ENCODE peak calls at places on chromosomes 12 and 14, in five cellular contexts. One of them, this sample, is unnamed.

GRCh38 chr12:83361486-83361885 is 674.8 kb downstream of the TMTC2 start:
- DNase-seq in CD8-positive, alpha-beta T cell: no peak
- DNase-seq in H4: no peak
- DNase-seq in RWPE1: no peak
- DNase-seq in myocyte: no peak
- DNase-seq in this sample: no peak

GRCh38 chr14:77612011-77612620 is 4.3 kb downstream of the SPTLC2 start:
- DNase-seq in RWPE1: no peak
- DNase-seq in myocyte: no peak
- DNase-seq in H4: no peak
- DNase-seq in CD8-positive, alpha-beta T cell: no peak
- DNase-seq in this sample: peak

GRCh38 chr12:78600541-78600940 is 264.0 kb upstream of the SYT1 start:
- DNase-seq in CD8-positive, alpha-beta T cell: no peak
- DNase-seq in H4: no peak
- DNase-seq in RWPE1: no peak
- DNase-seq in myocyte: no peak
- DNase-seq in this sample: no peak

GRCh38 chr14:24851837-24852236 is 198.1 kb downstream of the STXBP6 start:
- DNase-seq in CD8-positive, alpha-beta T cell: no peak
- DNase-seq in H4: no peak
- DNase-seq in myocyte: no peak
- DNase-seq in RWPE1: no peak
- DNase-seq in this sample: no peak

GRCh38 chr12:51036165-51036765 is 10.1 kb upstream of the SLC11A2 start:
- DNase-seq in CD8-positive, alpha-beta T cell: no peak
- DNase-seq in myocyte: no peak
- DNase-seq in H4: no peak
- DNase-seq in RWPE1: no peak
- DNase-seq in this sample: no peak

GRCh38 chr12:104680506-104680905 is 223.8 kb downstream of the CHST11 start:
- DNase-seq in H4: no peak
- DNase-seq in myocyte: peak
- DNase-seq in RWPE1: no peak
- DNase-seq in CD8-positive, alpha-beta T cell: no peak
- DNase-seq in this sample: no peak

GRCh38 chr12:49674318-49674985 is 32.8 kb downstream of the FMNL3 start:
- DNase-seq in CD8-positive, alpha-beta T cell: no peak
- DNase-seq in RWPE1: no peak
- DNase-seq in myocyte: peak
- DNase-seq in H4: no peak
- DNase-seq in this sample: no peak

GRCh38 chr14:105411017-105411941 is 8.3 kb upstream of the MTA1 start:
- DNase-seq in CD8-positive, alpha-beta T cell: no peak
- DNase-seq in H4: no peak
- DNase-seq in myocyte: peak
- DNase-seq in RWPE1: peak
- DNase-seq in this sample: peak

GRCh38 chr12:62472472-62472871 is 5.8 kb downstream of the MON2 start:
- DNase-seq in CD8-positive, alpha-beta T cell: no peak
- DNase-seq in myocyte: peak
- DNase-seq in RWPE1: no peak
- DNase-seq in H4: no peak
- DNase-seq in this sample: peak

GRCh38 chr12:94309348-94309747 is 150.3 kb downstream of the CEP83 start:
- DNase-seq in RWPE1: no peak
- DNase-seq in H4: no peak
- DNase-seq in CD8-positive, alpha-beta T cell: no peak
- DNase-seq in myocyte: no peak
- DNase-seq in this sample: no peak

GRCh38 chr12:62260733-62261683 is 804 bp downstream of the USP15 start:
- DNase-seq in CD8-positive, alpha-beta T cell: peak
- DNase-seq in myocyte: peak
- DNase-seq in H4: peak
- DNase-seq in RWPE1: peak
- DNase-seq in this sample: peak

GRCh38 chr12:4589941-4590340 is 27.9 kb downstream of the DYRK4 start:
- DNase-seq in myocyte: no peak
- DNase-seq in CD8-positive, alpha-beta T cell: no peak
- DNase-seq in H4: no peak
- DNase-seq in RWPE1: no peak
- DNase-seq in this sample: no peak

GRCh38 chr14:64708148-64709004 is 4.2 kb downstream of the PLEKHG3 start:
- DNase-seq in RWPE1: peak
- DNase-seq in H4: no peak
- DNase-seq in myocyte: no peak
- DNase-seq in CD8-positive, alpha-beta T cell: no peak
- DNase-seq in this sample: no peak

GRCh38 chr14:68596701-68597100 is 196.2 kb downstream of the ZFP36L1 start:
- DNase-seq in myocyte: peak
- DNase-seq in RWPE1: no peak
- DNase-seq in CD8-positive, alpha-beta T cell: no peak
- DNase-seq in H4: no peak
- DNase-seq in this sample: no peak

GRCh38 chr12:2559931-2560715 is 234.6 kb upstream of the FKBP4 start:
- DNase-seq in myocyte: no peak
- DNase-seq in CD8-positive, alpha-beta T cell: no peak
- DNase-seq in RWPE1: no peak
- DNase-seq in H4: no peak
- DNase-seq in this sample: no peak

GRCh38 chr12:2332947-2333346 is 280.2 kb downstream of the CACNA1C start:
- DNase-seq in H4: no peak
- DNase-seq in myocyte: no peak
- DNase-seq in CD8-positive, alpha-beta T cell: no peak
- DNase-seq in RWPE1: no peak
- DNase-seq in this sample: no peak

GRCh38 chr12:110874351-110874750 is 27.6 kb downstream of the CCDC63 start:
- DNase-seq in myocyte: no peak
- DNase-seq in H4: no peak
- DNase-seq in CD8-positive, alpha-beta T cell: no peak
- DNase-seq in RWPE1: no peak
- DNase-seq in this sample: no peak